ENCODE peak calls at places on chromosome 18, in five cellular contexts. One of them, this sample, is unnamed.

GRCh38 chr18:63523660-63524059 is 18.5 kb upstream of the SERPINB12 start:
- DNase-seq in GDM1: no peak
- DNase-seq in astrocyte of the spinal cord: no peak
- DNase-seq in stimulated activated naive CD8-positive, alpha-beta T cell treated with anti-CD3 and anti-CD28 coated beads, Interleukin-15, Interleukin-2, amounts not matched to agents 100 U/mL and 50 U/mL, for 24 hours: no peak
- DNase-seq in CD8-positive, alpha-beta memory T cell: no peak
- DNase-seq in this sample: no peak

GRCh38 chr18:23237524-23238151 is 102.4 kb downstream of the CABLES1 start:
- DNase-seq in GDM1: no peak
- DNase-seq in astrocyte of the spinal cord: peak
- DNase-seq in stimulated activated naive CD8-positive, alpha-beta T cell treated with anti-CD3 and anti-CD28 coated beads, Interleukin-15, Interleukin-2, amounts not matched to agents 100 U/mL and 50 U/mL, for 24 hours: peak
- DNase-seq in CD8-positive, alpha-beta memory T cell: peak
- DNase-seq in this sample: peak

GRCh38 chr18:6009751-6010150 is 114.4 kb upstream of the TMEM200C start:
- DNase-seq in GDM1: no peak
- DNase-seq in astrocyte of the spinal cord: peak
- DNase-seq in stimulated activated naive CD8-positive, alpha-beta T cell treated with anti-CD3 and anti-CD28 coated beads, Interleukin-15, Interleukin-2, amounts not matched to agents 100 U/mL and 50 U/mL, for 24 hours: no peak
- DNase-seq in CD8-positive, alpha-beta memory T cell: no peak
- DNase-seq in this sample: no peak

GRCh38 chr18:59060540-59060939 is 79.1 kb upstream of the SEC11C start:
- DNase-seq in GDM1: no peak
- DNase-seq in astrocyte of the spinal cord: no peak
- DNase-seq in stimulated activated naive CD8-positive, alpha-beta T cell treated with anti-CD3 and anti-CD28 coated beads, Interleukin-15, Interleukin-2, amounts not matched to agents 100 U/mL and 50 U/mL, for 24 hours: no peak
- DNase-seq in CD8-positive, alpha-beta memory T cell: no peak
- DNase-seq in this sample: no peak

GRCh38 chr18:57644540-57644939 is 22.9 kb upstream of the NARS1 start:
- DNase-seq in GDM1: no peak
- DNase-seq in astrocyte of the spinal cord: peak
- DNase-seq in stimulated activated naive CD8-positive, alpha-beta T cell treated with anti-CD3 and anti-CD28 coated beads, Interleukin-15, Interleukin-2, amounts not matched to agents 100 U/mL and 50 U/mL, for 24 hours: no peak
- DNase-seq in CD8-positive, alpha-beta memory T cell: no peak
- DNase-seq in this sample: no peak

GRCh38 chr18:48792141-48792540 is 158.6 kb downstream of the SMAD7 start:
- DNase-seq in GDM1: no peak
- DNase-seq in astrocyte of the spinal cord: no peak
- DNase-seq in stimulated activated naive CD8-positive, alpha-beta T cell treated with anti-CD3 and anti-CD28 coated beads, Interleukin-15, Interleukin-2, amounts not matched to agents 100 U/mL and 50 U/mL, for 24 hours: no peak
- DNase-seq in CD8-positive, alpha-beta memory T cell: no peak
- DNase-seq in this sample: no peak

GRCh38 chr18:27608742-27609141 is 423.6 kb upstream of the CHST9 start:
- DNase-seq in GDM1: no peak
- DNase-seq in astrocyte of the spinal cord: no peak
- DNase-seq in stimulated activated naive CD8-positive, alpha-beta T cell treated with anti-CD3 and anti-CD28 coated beads, Interleukin-15, Interleukin-2, amounts not matched to agents 100 U/mL and 50 U/mL, for 24 hours: no peak
- DNase-seq in CD8-positive, alpha-beta memory T cell: no peak
- DNase-seq in this sample: no peak

GRCh38 chr18:36128907-36129299 is 237 bp downstream of the SLC39A6 start:
- DNase-seq in GDM1: no peak
- DNase-seq in astrocyte of the spinal cord: no peak
- DNase-seq in stimulated activated naive CD8-positive, alpha-beta T cell treated with anti-CD3 and anti-CD28 coated beads, Interleukin-15, Interleukin-2, amounts not matched to agents 100 U/mL and 50 U/mL, for 24 hours: no peak
- DNase-seq in CD8-positive, alpha-beta memory T cell: no peak
- DNase-seq in this sample: no peak

GRCh38 chr18:45976581-45977373 is 9.6 kb upstream of the EPG5 start:
- DNase-seq in GDM1: no peak
- DNase-seq in astrocyte of the spinal cord: peak
- DNase-seq in stimulated activated naive CD8-positive, alpha-beta T cell treated with anti-CD3 and anti-CD28 coated beads, Interleukin-15, Interleukin-2, amounts not matched to agents 100 U/mL and 50 U/mL, for 24 hours: no peak
- DNase-seq in CD8-positive, alpha-beta memory T cell: no peak
- DNase-seq in this sample: no peak

GRCh38 chr18:3985664-3986063 is 469.4 kb downstream of the DLGAP1 start:
- DNase-seq in GDM1: no peak
- DNase-seq in astrocyte of the spinal cord: peak
- DNase-seq in stimulated activated naive CD8-positive, alpha-beta T cell treated with anti-CD3 and anti-CD28 coated beads, Interleukin-15, Interleukin-2, amounts not matched to agents 100 U/mL and 50 U/mL, for 24 hours: no peak
- DNase-seq in CD8-positive, alpha-beta memory T cell: no peak
- DNase-seq in this sample: no peak

GRCh38 chr18:8793445-8794132 is 88.2 kb downstream of the MTCL1 start:
- DNase-seq in GDM1: no peak
- DNase-seq in astrocyte of the spinal cord: no peak
- DNase-seq in stimulated activated naive CD8-positive, alpha-beta T cell treated with anti-CD3 and anti-CD28 coated beads, Interleukin-15, Interleukin-2, amounts not matched to agents 100 U/mL and 50 U/mL, for 24 hours: no peak
- DNase-seq in CD8-positive, alpha-beta memory T cell: no peak
- DNase-seq in this sample: no peak

GRCh38 chr18:64097497-64097896 is 51.4 kb downstream of the LINC00305 start:
- DNase-seq in GDM1: no peak
- DNase-seq in astrocyte of the spinal cord: peak
- DNase-seq in stimulated activated naive CD8-positive, alpha-beta T cell treated with anti-CD3 and anti-CD28 coated beads, Interleukin-15, Interleukin-2, amounts not matched to agents 100 U/mL and 50 U/mL, for 24 hours: no peak
- DNase-seq in CD8-positive, alpha-beta memory T cell: no peak
- DNase-seq in this sample: no peak

GRCh38 chr18:25125670-25126069 is 226.3 kb downstream of the ZNF521 start:
- DNase-seq in GDM1: no peak
- DNase-seq in astrocyte of the spinal cord: no peak
- DNase-seq in stimulated activated naive CD8-positive, alpha-beta T cell treated with anti-CD3 and anti-CD28 coated beads, Interleukin-15, Interleukin-2, amounts not matched to agents 100 U/mL and 50 U/mL, for 24 hours: no peak
- DNase-seq in CD8-positive, alpha-beta memory T cell: no peak
- DNase-seq in this sample: no peak

GRCh38 chr18:12251311-12251710 is 2.9 kb upstream of the CIDEA start:
- DNase-seq in GDM1: no peak
- DNase-seq in astrocyte of the spinal cord: no peak
- DNase-seq in stimulated activated naive CD8-positive, alpha-beta T cell treated with anti-CD3 and anti-CD28 coated beads, Interleukin-15, Interleukin-2, amounts not matched to agents 100 U/mL and 50 U/mL, for 24 hours: no peak
- DNase-seq in CD8-positive, alpha-beta memory T cell: no peak
- DNase-seq in this sample: no peak

GRCh38 chr18:7164610-7165009 is 47.0 kb upstream of the LAMA1 start:
- DNase-seq in GDM1: no peak
- DNase-seq in astrocyte of the spinal cord: no peak
- DNase-seq in stimulated activated naive CD8-positive, alpha-beta T cell treated with anti-CD3 and anti-CD28 coated beads, Interleukin-15, Interleukin-2, amounts not matched to agents 100 U/mL and 50 U/mL, for 24 hours: no peak
- DNase-seq in CD8-positive, alpha-beta memory T cell: no peak
- DNase-seq in this sample: no peak

GRCh38 chr18:3466051-3466450 is 16.1 kb downstream of the TGIF1 start:
- DNase-seq in GDM1: peak
- DNase-seq in astrocyte of the spinal cord: peak
- DNase-seq in stimulated activated naive CD8-positive, alpha-beta T cell treated with anti-CD3 and anti-CD28 coated beads, Interleukin-15, Interleukin-2, amounts not matched to agents 100 U/mL and 50 U/mL, for 24 hours: no peak
- DNase-seq in CD8-positive, alpha-beta memory T cell: no peak
- DNase-seq in this sample: no peak

GRCh38 chr18:58714259-58714658 is 43.0 kb downstream of the MALT1 start:
- DNase-seq in GDM1: no peak
- DNase-seq in astrocyte of the spinal cord: no peak
- DNase-seq in stimulated activated naive CD8-positive, alpha-beta T cell treated with anti-CD3 and anti-CD28 coated beads, Interleukin-15, Interleukin-2, amounts not matched to agents 100 U/mL and 50 U/mL, for 24 hours: no peak
- DNase-seq in CD8-positive, alpha-beta memory T cell: no peak
- DNase-seq in this sample: no peak

GRCh38 chr18:23662309-23663263 is at the start of gene ANKRD29:
- DNase-seq in GDM1: peak
- DNase-seq in astrocyte of the spinal cord: peak
- DNase-seq in stimulated activated naive CD8-positive, alpha-beta T cell treated with anti-CD3 and anti-CD28 coated beads, Interleukin-15, Interleukin-2, amounts not matched to agents 100 U/mL and 50 U/mL, for 24 hours: peak
- DNase-seq in CD8-positive, alpha-beta memory T cell: peak
- DNase-seq in this sample: peak

GRCh38 chr18:57930476-57930875 is 113.5 kb upstream of the NEDD4L start:
- DNase-seq in GDM1: no peak
- DNase-seq in astrocyte of the spinal cord: no peak
- DNase-seq in stimulated activated naive CD8-positive, alpha-beta T cell treated with anti-CD3 and anti-CD28 coated beads, Interleukin-15, Interleukin-2, amounts not matched to agents 100 U/mL and 50 U/mL, for 24 hours: no peak
- DNase-seq in CD8-positive, alpha-beta memory T cell: no peak
- DNase-seq in this sample: no peak

GRCh38 chr18:50836521-50836957 is 16.7 kb upstream of the MRO start:
- DNase-seq in GDM1: no peak
- DNase-seq in astrocyte of the spinal cord: peak
- DNase-seq in stimulated activated naive CD8-positive, alpha-beta T cell treated with anti-CD3 and anti-CD28 coated beads, Interleukin-15, Interleukin-2, amounts not matched to agents 100 U/mL and 50 U/mL, for 24 hours: no peak
- DNase-seq in CD8-positive, alpha-beta memory T cell: no peak
- DNase-seq in this sample: no peak

GRCh38 chr18:9856097-9856496 is 29.7 kb upstream of the TXNDC2 start:
- DNase-seq in GDM1: peak
- DNase-seq in astrocyte of the spinal cord: no peak
- DNase-seq in stimulated activated naive CD8-positive, alpha-beta T cell treated with anti-CD3 and anti-CD28 coated beads, Interleukin-15, Interleukin-2, amounts not matched to agents 100 U/mL and 50 U/mL, for 24 hours: no peak
- DNase-seq in CD8-positive, alpha-beta memory T cell: no peak
- DNase-seq in this sample: no peak

GRCh38 chr18:50786851-50787250 is 33.0 kb downstream of the MRO start:
- DNase-seq in GDM1: no peak
- DNase-seq in astrocyte of the spinal cord: no peak
- DNase-seq in stimulated activated naive CD8-positive, alpha-beta T cell treated with anti-CD3 and anti-CD28 coated beads, Interleukin-15, Interleukin-2, amounts not matched to agents 100 U/mL and 50 U/mL, for 24 hours: no peak
- DNase-seq in CD8-positive, alpha-beta memory T cell: no peak
- DNase-seq in this sample: no peak

GRCh38 chr18:27687351-27687979 is 489.5 kb downstream of the CDH2 start:
- DNase-seq in GDM1: no peak
- DNase-seq in astrocyte of the spinal cord: no peak
- DNase-seq in stimulated activated naive CD8-positive, alpha-beta T cell treated with anti-CD3 and anti-CD28 coated beads, Interleukin-15, Interleukin-2, amounts not matched to agents 100 U/mL and 50 U/mL, for 24 hours: no peak
- DNase-seq in CD8-positive, alpha-beta memory T cell: no peak
- DNase-seq in this sample: no peak

GRCh38 chr18:74869904-74870863 is 272.5 kb downstream of the ZNF407 start:
- DNase-seq in GDM1: no peak
- DNase-seq in astrocyte of the spinal cord: peak
- DNase-seq in stimulated activated naive CD8-positive, alpha-beta T cell treated with anti-CD3 and anti-CD28 coated beads, Interleukin-15, Interleukin-2, amounts not matched to agents 100 U/mL and 50 U/mL, for 24 hours: no peak
- DNase-seq in CD8-positive, alpha-beta memory T cell: no peak
- DNase-seq in this sample: no peak

GRCh38 chr18:79558196-79559120 is 121.1 kb upstream of the CTDP1 start:
- DNase-seq in GDM1: no peak
- DNase-seq in astrocyte of the spinal cord: no peak
- DNase-seq in stimulated activated naive CD8-positive, alpha-beta T cell treated with anti-CD3 and anti-CD28 coated beads, Interleukin-15, Interleukin-2, amounts not matched to agents 100 U/mL and 50 U/mL, for 24 hours: no peak
- DNase-seq in CD8-positive, alpha-beta memory T cell: no peak
- DNase-seq in this sample: no peak

GRCh38 chr18:2571200-2572143 is at the start of the genes METTL4 and NDC80:
- DNase-seq in GDM1: peak
- DNase-seq in astrocyte of the spinal cord: peak
- DNase-seq in stimulated activated naive CD8-positive, alpha-beta T cell treated with anti-CD3 and anti-CD28 coated beads, Interleukin-15, Interleukin-2, amounts not matched to agents 100 U/mL and 50 U/mL, for 24 hours: peak
- DNase-seq in CD8-positive, alpha-beta memory T cell: peak
- DNase-seq in this sample: peak

GRCh38 chr18:9838144-9838877 is 47.5 kb upstream of the TXNDC2 start:
- DNase-seq in GDM1: no peak
- DNase-seq in astrocyte of the spinal cord: peak
- DNase-seq in stimulated activated naive CD8-positive, alpha-beta T cell treated with anti-CD3 and anti-CD28 coated beads, Interleukin-15, Interleukin-2, amounts not matched to agents 100 U/mL and 50 U/mL, for 24 hours: no peak
- DNase-seq in CD8-positive, alpha-beta memory T cell: no peak
- DNase-seq in this sample: no peak